ENCODE peak calls at places on chromosomes 3 and 15, in seven cellular contexts. G is ovary; I is epithelial cell of esophagus; Z is central memory CD4-positive, alpha-beta T cell; W is T-helper 2 cell; V is progenitor cell of endocrine pancreas; M is stimulated activated CD8-positive, alpha-beta memory T cell treated with anti-CD3 and anti-CD28 coated beads, Interleukin-2, amount 100 ng/mL, for 1 hour. K is an unnamed sample.
A peak's percentile ranks its signal among the peaks of the same experiment; 100 is the strongest.

GRCh38 chr3:130604806-130605205 is 87.8 kb downstream of the COL6A6 start:
- DNase-seq in G (no peak), I (no peak), Z (no peak), W (no peak), V (no peak), M (no peak), K (no peak)

GRCh38 chr3:129665024-129665768 is 58.7 kb upstream of the PLXND1 start:
- DNase-seq in G (no peak), I (peak; percentile 78), Z (no peak), W (no peak), V (no peak), M (no peak), K (peak; percentile 53)

GRCh38 chr3:71502066-71502465 is 81.5 kb downstream of the FOXP1 start:
- DNase-seq in G (no peak), I (no peak), Z (no peak), W (no peak), V (no peak), M (no peak), K (no peak)

GRCh38 chr3:33663042-33663441 is 55.0 kb downstream of the CLASP2 start:
- DNase-seq in G (no peak), I (no peak), Z (no peak), W (no peak), V (no peak), M (no peak), K (no peak)

GRCh38 chr3:14476583-14477265 is 63.4 kb downstream of the GRIP2 start:
- DNase-seq in G (peak; percentile 25), I (no peak), Z (no peak), W (no peak), V (no peak), M (no peak), K (no peak)

GRCh38 chr3:162932503-162932902 is 1435.9 kb downstream of the OTOL1 start:
- DNase-seq in G (no peak), I (no peak), Z (no peak), W (no peak), V (no peak), M (no peak), K (no peak)

GRCh38 chr15:64426845-64427465 is 33.4 kb upstream of the ZNF609 start:
- DNase-seq in G (no peak), I (peak; percentile 21), Z (no peak), W (no peak), V (no peak), M (no peak), K (peak; percentile 26)

GRCh38 chr3:100611221-100611620 is 1.8 kb downstream of the ADGRG7 start:
- DNase-seq in G (no peak), I (no peak), Z (no peak), W (no peak), V (no peak), M (no peak), K (no peak)

GRCh38 chr15:101559938-101560337 is 70.4 kb upstream of the PCSK6 start:
- DNase-seq in G (no peak), I (no peak), Z (no peak), W (no peak), V (no peak), M (no peak), K (no peak)